ENCODE peak calls at places on chromosomes 5 and 9, in seven cellular contexts. E is head of caudate nucleus; G is glutamatergic neuron; B is activated CD8-positive, alpha-beta memory T cell treated with anti-CD3 and anti-CD28 coated beads, Interleukin-2, amount 50 U/mL, for 48 hours; H is DMS 273 treated with DMSO at 0.1 percent for 48 hours; I is MM.1S; K is NCI-H748 treated with DMSO at 0.1 percent for 48 hours. F is an unnamed sample.

GRCh38 chr5:118126159-118126558 is 862.2 kb downstream of the DTWD2 start:
- DNase-seq in K (no peak), H (no peak), B (no peak), G (no peak), I (peak), E (no peak), F (no peak)

GRCh38 chr5:66427043-66427442 is 169.2 kb upstream of the MAST4 start:
- DNase-seq in K (no peak), B (no peak), H (no peak), G (no peak), I (no peak), E (no peak), F (no peak)

GRCh38 chr5:142486581-142486980 is 161.8 kb upstream of the SPRY4 start:
- DNase-seq in I (no peak), B (no peak), E (no peak), K (no peak), G (no peak), H (peak), F (no peak)

GRCh38 chr9:107397076-107398049 is 92.2 kb downstream of the KLF4 start:
- DNase-seq in I (peak), H (no peak), G (no peak), K (no peak), E (no peak), B (no peak), F (no peak)

GRCh38 chr5:174376726-174377373 is 331.3 kb downstream of the NSG2 start:
- DNase-seq in B (no peak), H (no peak), G (no peak), K (no peak), I (no peak), E (no peak), F (no peak)

GRCh38 chr9:13816837-13817236 is 497.1 kb downstream of the NFIB start:
- DNase-seq in E (no peak), I (no peak), B (no peak), G (no peak), K (no peak), H (no peak), F (no peak)

GRCh38 chr5:5398046-5398445 is 24.4 kb upstream of the ICE1 start:
- DNase-seq in E (no peak), G (no peak), K (no peak), B (no peak), H (no peak), I (no peak), F (no peak)

GRCh38 chr5:176803027-176803942 is 7.1 kb upstream of the UNC5A start:
- DNase-seq in G (no peak), H (no peak), B (no peak), K (no peak), I (no peak), E (no peak), F (peak)

GRCh38 chr5:142109356-142110045 is 922 bp downstream of the NDFIP1 start:
- DNase-seq in K (no peak), H (peak), E (peak), G (no peak), B (peak), I (peak), F (no peak)

GRCh38 chr9:130936285-130937117 is 2.5 kb downstream of the FIBCD1 start:
- DNase-seq in I (no peak), H (peak), G (no peak), K (no peak), E (peak), B (no peak), F (peak)

GRCh38 chr5:158880514-158881001 is 219.2 kb downstream of the EBF1 start:
- DNase-seq in H (peak), E (no peak), K (no peak), I (no peak), G (no peak), B (no peak), F (peak)

GRCh38 chr5:55558484-55558883 is 23.7 kb upstream of the PLPP1 start:
- DNase-seq in B (no peak), K (no peak), I (peak), G (no peak), H (no peak), E (no peak), F (no peak)

GRCh38 chr9:128442150-128442549 is 13.7 kb upstream of the ODF2 start:
- DNase-seq in E (no peak), G (no peak), I (no peak), H (no peak), B (no peak), K (no peak), F (no peak)

GRCh38 chr9:129436751-129437625 is 183.9 kb downstream of the C9orf50 start:
- DNase-seq in B (no peak), H (no peak), G (peak), E (peak), K (no peak), I (no peak), F (peak)

GRCh38 chr9:2336055-2336454 is 285.5 kb upstream of the VLDLR start:
- DNase-seq in G (no peak), B (no peak), K (no peak), H (no peak), E (no peak), I (no peak), F (peak)

GRCh38 chr5:126988021-126988569 is 42.3 kb downstream of the MARCHF3 start:
- DNase-seq in G (no peak), E (no peak), B (no peak), H (no peak), I (peak), K (no peak), F (no peak)

GRCh38 chr9:36862206-36863145 is 171.6 kb downstream of the PAX5 start:
- DNase-seq in K (no peak), H (no peak), E (peak), G (peak), B (no peak), I (no peak), F (peak)

GRCh38 chr5:90015584-90016018 is 394.0 kb downstream of the CETN3 start:
- DNase-seq in B (no peak), E (no peak), K (no peak), G (no peak), I (peak), H (no peak), F (no peak)

GRCh38 chr9:108880917-108881316 is 18.9 kb downstream of the ACTL7A start:
- DNase-seq in K (no peak), I (no peak), E (no peak), B (no peak), G (no peak), H (no peak), F (no peak)

GRCh38 chr9:4258321-4259093 is 41.4 kb downstream of the GLIS3 start:
- DNase-seq in K (no peak), E (no peak), I (no peak), G (no peak), H (no peak), B (no peak), F (no peak)

GRCh38 chr9:87148391-87149237 is 201.3 kb upstream of the GAS1 start:
- DNase-seq in G (peak), E (peak), K (peak), B (no peak), I (no peak), H (no peak), F (no peak)

GRCh38 chr5:179416906-179417470 is 71.7 kb upstream of the ADAMTS2 start:
- DNase-seq in B (no peak), G (no peak), I (no peak), E (no peak), K (no peak), H (no peak), F (no peak)

GRCh38 chr5:142145106-142145900 is 36.7 kb downstream of the NDFIP1 start:
- DNase-seq in H (no peak), E (peak), K (peak), G (peak), I (peak), B (no peak), F (peak)

GRCh38 chr5:127243011-127243410 is 47.6 kb upstream of the MEGF10 start:
- DNase-seq in G (no peak), K (no peak), I (no peak), H (no peak), E (no peak), B (no peak), F (no peak)